ENCODE peak calls at places on chromosomes 5 and 9, in eight cellular contexts. O is hypothalamus; J is DMS 273 treated with DMSO at 0.1 percent for 48 hours; G is iris pigment epithelial cell; X is NCI-H2081; L is brain microvascular endothelial cell; Q is stimulated activated CD4-positive, alpha-beta T cell treated with anti-CD3 and anti-CD28 coated beads, Interleukin-1b, Interleukin-23, amount 100 ng/mL, for 48 hours; H is mesendoderm. U is an unnamed sample.

GRCh38 chr9:93807166-93808013 is 147.8 kb downstream of the BARX1 start:
- DNase-seq in O (no peak), J (no peak), G (no peak), X (peak), L (no peak), Q (no peak), H (no peak), U (no peak)

GRCh38 chr9:96436063-96436455 is 13.9 kb upstream of the HABP4 start:
- DNase-seq in O (no peak), J (no peak), G (no peak), X (no peak), L (no peak), Q (no peak), H (no peak), U (no peak)

GRCh38 chr9:93944011-93944410 is 11.1 kb downstream of the BARX1 start:
- DNase-seq in O (no peak), J (no peak), G (no peak), X (no peak), L (no peak), Q (no peak), H (no peak), U (no peak)

GRCh38 chr9:120845255-120845654 is 2.5 kb upstream of the PSMD5 start:
- DNase-seq in O (no peak), J (no peak), G (peak), X (no peak), L (no peak), Q (peak), H (no peak), U (peak)

GRCh38 chr5:94884294-94884693 is 265.8 kb downstream of the SLF1 start:
- DNase-seq in O (no peak), J (no peak), G (no peak), X (peak), L (peak), Q (no peak), H (peak), U (no peak)

GRCh38 chr5:120684213-120684612 is 220.1 kb downstream of the PRR16 start:
- DNase-seq in O (no peak), J (no peak), G (peak), X (no peak), L (no peak), Q (no peak), H (no peak), U (peak)

GRCh38 chr5:99926463-99926862 is 608.7 kb upstream of the FAM174A start:
- DNase-seq in O (no peak), J (no peak), G (no peak), X (no peak), L (no peak), Q (no peak), H (no peak), U (no peak)

GRCh38 chr5:76673125-76673524 is 42.8 kb upstream of the F2R start:
- DNase-seq in O (no peak), J (no peak), G (no peak), X (no peak), L (no peak), Q (no peak), H (no peak), U (no peak)

GRCh38 chr9:6715755-6716643 is 41.8 kb upstream of the KDM4C start:
- DNase-seq in O (peak), J (no peak), G (no peak), X (no peak), L (peak), Q (peak), H (no peak), U (no peak)

GRCh38 chr9:134175291-134175807 is 11.0 kb upstream of the RNU6ATAC start:
- DNase-seq in O (no peak), J (no peak), G (no peak), X (no peak), L (no peak), Q (no peak), H (peak), U (no peak)